ENCODE peak calls at places on chromosomes 12 and 14, in eight cellular contexts. J is activated CD8-positive, alpha-beta memory T cell treated with anti-CD3 and anti-CD28 coated beads, Interleukin-2, amount 50 U/mL, for 4 hours; W is OCI-M1; U is Daoy; I is NCI-H1105; Z is NCI-H2029; A is NCI-H1048; D is activated gamma-delta T cell treated with Interleukin-2 at 50 U/mL for 16 hours. H is an unnamed sample.
A peak's percentile ranks its signal among the peaks of the same experiment; 100 is the strongest.

GRCh38 chr12:21769311-21769710 is 5.2 kb downstream of the KCNJ8 start:
- DNase-seq in J (no peak), W (no peak), U (no peak), I (no peak), Z (no peak), A (no peak), D (no peak), H (no peak)

GRCh38 chr12:92978607-92979006 is 49.5 kb upstream of the EEA1 start:
- DNase-seq in J (no peak), W (no peak), U (no peak), I (no peak), Z (no peak), A (no peak), D (no peak), H (no peak)

GRCh38 chr12:87381747-87382146 is 647.5 kb downstream of the C12orf50 start:
- DNase-seq in J (no peak), W (peak; percentile 74), U (no peak), I (no peak), Z (no peak), A (no peak), D (no peak), H (no peak)

GRCh38 chr14:104223810-104224515 is 85.6 kb downstream of the KIF26A start:
- DNase-seq in J (no peak), W (no peak), U (no peak), I (no peak), Z (no peak), A (no peak), D (no peak), H (no peak)

GRCh38 chr14:62002636-62003035 is 240.4 kb downstream of the SNAPC1 start:
- DNase-seq in J (no peak), W (no peak), U (peak; percentile 4), I (no peak), Z (no peak), A (no peak), D (no peak), H (no peak)

GRCh38 chr14:102940729-102941362 is 18.4 kb downstream of the AMN start:
- DNase-seq in J (no peak), W (no peak), U (no peak), I (no peak), Z (no peak), A (no peak), D (no peak), H (no peak)

GRCh38 chr12:6459004-6459337 is 7.1 kb downstream of the TAPBPL start:
- DNase-seq in J (no peak), W (no peak), U (no peak), I (no peak), Z (no peak), A (no peak), D (no peak), H (no peak)

GRCh38 chr12:125451408-125451807 is 386.2 kb downstream of the AACS start:
- DNase-seq in J (no peak), W (no peak), U (no peak), I (no peak), Z (no peak), A (no peak), D (no peak), H (no peak)

GRCh38 chr12:3342051-3342450 is 149.0 kb upstream of the PRMT8 start:
- DNase-seq in J (no peak), W (peak; percentile 56), U (peak; percentile 61), I (peak; percentile 93), Z (peak; percentile 83), A (no peak), D (no peak), H (no peak)

GRCh38 chr12:110869035-110869434 is 22.2 kb downstream of the CCDC63 start:
- DNase-seq in J (no peak), W (no peak), U (no peak), I (no peak), Z (no peak), A (no peak), D (no peak), H (no peak)